ENCODE peak calls at places on chromosome 21, in eight cellular contexts. D is naive thymus-derived CD8-positive, alpha-beta T cell; M is GM10248; Q is amniotic stem cell; R is NCI-H748 treated with DMSO at 0.1 percent for 48 hours; N is left lung; P is upper lobe of left lung; I is NCI-H2171. A is an unnamed sample.

GRCh38 chr21:15410853-15411252 is 318.9 kb upstream of the USP25 start:
- DNase-seq in N (no peak), I (no peak), D (no peak), M (no peak), P (no peak), R (no peak), Q (no peak), A (no peak)

GRCh38 chr21:32472890-32473765 is 60.6 kb downstream of the EVA1C start:
- DNase-seq in Q (no peak), I (no peak), N (no peak), D (no peak), M (no peak), R (no peak), P (no peak), A (no peak)

GRCh38 chr21:27722095-27722494 is 755.2 kb upstream of the ADAMTS5 start:
- DNase-seq in I (no peak), D (no peak), Q (no peak), M (no peak), P (no peak), R (no peak), N (no peak), A (peak; percentile 40)

GRCh38 chr21:42677339-42678117 is 24.1 kb downstream of the PDE9A start:
- DNase-seq in D (no peak), M (no peak), R (no peak), N (no peak), I (no peak), P (no peak), Q (no peak), A (peak; percentile 10)

GRCh38 chr21:42526379-42526727 is 12.7 kb downstream of the SLC37A1 start:
- DNase-seq in M (no peak), R (peak; percentile 31), I (no peak), Q (no peak), N (peak; percentile 31), P (no peak), D (no peak), A (peak; percentile 49)

GRCh38 chr21:17461014-17461413 is 51.8 kb upstream of the CXADR start:
- DNase-seq in Q (no peak), N (peak; percentile 57), R (no peak), D (no peak), M (no peak), P (peak; percentile 54), I (no peak), A (no peak)

GRCh38 chr21:44931501-44932365 is 8.1 kb upstream of the SLX9 start:
- DNase-seq in M (no peak), R (no peak), I (peak; percentile 19), Q (no peak), N (no peak), P (no peak), D (no peak), A (no peak)

GRCh38 chr21:45471229-45472052 is 66.5 kb downstream of the COL18A1 start:
- DNase-seq in P (no peak), M (no peak), I (no peak), N (no peak), D (no peak), R (no peak), Q (peak; percentile 71), A (peak; percentile 16)

GRCh38 chr21:45260191-45260795 is 27.4 kb downstream of the POFUT2 start:
- DNase-seq in N (no peak), D (no peak), M (no peak), Q (no peak), R (no peak), I (no peak), P (no peak), A (no peak)

GRCh38 chr21:25501996-25502665 is 105.2 kb downstream of the MRPL39 start:
- DNase-seq in R (no peak), D (no peak), Q (no peak), P (peak; percentile 23), N (no peak), I (no peak), M (no peak), A (no peak)

GRCh38 chr21:42221581-42222345 is 2.8 kb downstream of the ABCG1 start:
- DNase-seq in Q (no peak), R (no peak), P (no peak), I (no peak), N (no peak), D (no peak), M (no peak), A (no peak)

GRCh38 chr21:43644609-43645008 is 14.7 kb downstream of the HSF2BP start:
- DNase-seq in P (no peak), R (no peak), M (no peak), D (no peak), N (no peak), I (no peak), Q (no peak), A (no peak)

GRCh38 chr21:41428311-41428710 is 2.3 kb downstream of the MX1 start:
- DNase-seq in P (no peak), D (no peak), I (no peak), M (no peak), N (no peak), Q (no peak), R (no peak), A (no peak)

GRCh38 chr21:45817345-45817744 is 164.2 kb upstream of the COL6A1 start:
- DNase-seq in Q (no peak), N (no peak), I (no peak), D (no peak), P (no peak), M (no peak), R (no peak), A (no peak)

GRCh38 chr21:38993561-38993960 is 187.8 kb downstream of the ETS2 start:
- DNase-seq in M (no peak), D (no peak), Q (peak; percentile 58), R (no peak), N (no peak), P (peak; percentile 55), I (no peak), A (peak; percentile 65)

GRCh38 chr21:42003051-42003461 is 7.1 kb downstream of the ZBTB21 start:
- DNase-seq in Q (no peak), I (no peak), R (no peak), N (no peak), M (no peak), P (no peak), D (no peak), A (no peak)

GRCh38 chr21:39461419-39461818 is 9.6 kb downstream of the SH3BGR start:
- DNase-seq in M (no peak), R (no peak), Q (no peak), I (no peak), N (no peak), P (no peak), D (no peak), A (no peak)

GRCh38 chr21:16376673-16377072 is 646.9 kb downstream of the USP25 start:
- DNase-seq in M (no peak), N (no peak), R (no peak), I (no peak), D (no peak), Q (no peak), P (no peak), A (no peak)

GRCh38 chr21:25171438-25171837 is 435.8 kb downstream of the MRPL39 start:
- DNase-seq in D (no peak), N (no peak), Q (no peak), M (no peak), R (no peak), I (no peak), P (no peak), A (no peak)

GRCh38 chr21:35674895-35675470 is 385.3 kb downstream of the SETD4 start:
- DNase-seq in N (no peak), D (no peak), Q (no peak), I (no peak), M (no peak), R (no peak), P (no peak), A (peak; percentile 25)

GRCh38 chr21:18147678-18148077 is 97.0 kb upstream of the CHODL start:
- DNase-seq in N (no peak), I (no peak), Q (no peak), D (no peak), R (no peak), P (no peak), M (no peak), A (no peak)

GRCh38 chr21:45971487-45972352 is 9.8 kb upstream of the COL6A1 start:
- DNase-seq in Q (peak; percentile 49), P (no peak), I (no peak), N (no peak), D (no peak), M (no peak), R (no peak), A (no peak)

GRCh38 chr21:43208561-43209332 is 39.9 kb downstream of the CRYAA start:
- DNase-seq in N (peak; percentile 21), Q (no peak), R (no peak), D (no peak), P (peak; percentile 20), M (no peak), I (no peak), A (no peak)

A was measured in Calu3.